ENCODE peak calls at places on chromosomes 2 and 18, in five cellular contexts. One of them, this sample, is unnamed.

GRCh38 chr2:239326831-239327535 is 73.8 kb downstream of the HDAC4 start:
- DNase-seq in stimulated activated CD4-positive, alpha-beta T cell treated with anti-CD3 and anti-CD28 coated beads, Interleukin-2, amount 100 ng/mL, for 24 hours: peak; percentile 68
- DNase-seq in activated naive CD8-positive, alpha-beta T cell treated with anti-CD3 and anti-CD28 coated beads, Interleukin-2, amount 10 ng/mL, durations not matched to agents 7 days and 5 days: peak; percentile 72
- DNase-seq in activated CD4-positive, alpha-beta T cell treated with anti-CD3 and anti-CD28 coated beads, Interleukin-2, amount 50 U/mL, for 4 hours: peak; percentile 69
- DNase-seq in GM23248: no peak
- DNase-seq in this sample: peak; percentile 71

GRCh38 chr2:231362785-231363184 is 32.7 kb upstream of the B3GNT7 start:
- DNase-seq in stimulated activated CD4-positive, alpha-beta T cell treated with anti-CD3 and anti-CD28 coated beads, Interleukin-2, amount 100 ng/mL, for 24 hours: no peak
- DNase-seq in activated naive CD8-positive, alpha-beta T cell treated with anti-CD3 and anti-CD28 coated beads, Interleukin-2, amount 10 ng/mL, durations not matched to agents 7 days and 5 days: no peak
- DNase-seq in activated CD4-positive, alpha-beta T cell treated with anti-CD3 and anti-CD28 coated beads, Interleukin-2, amount 50 U/mL, for 4 hours: no peak
- DNase-seq in GM23248: no peak
- DNase-seq in this sample: no peak

GRCh38 chr2:39033980-39034379 is 86.9 kb downstream of the SOS1 start:
- DNase-seq in stimulated activated CD4-positive, alpha-beta T cell treated with anti-CD3 and anti-CD28 coated beads, Interleukin-2, amount 100 ng/mL, for 24 hours: no peak
- DNase-seq in activated naive CD8-positive, alpha-beta T cell treated with anti-CD3 and anti-CD28 coated beads, Interleukin-2, amount 10 ng/mL, durations not matched to agents 7 days and 5 days: no peak
- DNase-seq in activated CD4-positive, alpha-beta T cell treated with anti-CD3 and anti-CD28 coated beads, Interleukin-2, amount 50 U/mL, for 4 hours: no peak
- DNase-seq in GM23248: peak; percentile 61
- DNase-seq in this sample: no peak

GRCh38 chr18:48640566-48641270 is 101.9 kb downstream of the CTIF start:
- DNase-seq in stimulated activated CD4-positive, alpha-beta T cell treated with anti-CD3 and anti-CD28 coated beads, Interleukin-2, amount 100 ng/mL, for 24 hours: no peak
- DNase-seq in activated naive CD8-positive, alpha-beta T cell treated with anti-CD3 and anti-CD28 coated beads, Interleukin-2, amount 10 ng/mL, durations not matched to agents 7 days and 5 days: no peak
- DNase-seq in activated CD4-positive, alpha-beta T cell treated with anti-CD3 and anti-CD28 coated beads, Interleukin-2, amount 50 U/mL, for 4 hours: no peak
- DNase-seq in GM23248: peak; percentile 54
- DNase-seq in this sample: no peak

GRCh38 chr2:126778561-126779285 is 120.0 kb upstream of the TEX51 start:
- DNase-seq in stimulated activated CD4-positive, alpha-beta T cell treated with anti-CD3 and anti-CD28 coated beads, Interleukin-2, amount 100 ng/mL, for 24 hours: no peak
- DNase-seq in activated naive CD8-positive, alpha-beta T cell treated with anti-CD3 and anti-CD28 coated beads, Interleukin-2, amount 10 ng/mL, durations not matched to agents 7 days and 5 days: no peak
- DNase-seq in activated CD4-positive, alpha-beta T cell treated with anti-CD3 and anti-CD28 coated beads, Interleukin-2, amount 50 U/mL, for 4 hours: no peak
- DNase-seq in GM23248: no peak
- DNase-seq in this sample: no peak

GRCh38 chr2:12325806-12326205 is 390.9 kb upstream of the TRIB2 start:
- DNase-seq in stimulated activated CD4-positive, alpha-beta T cell treated with anti-CD3 and anti-CD28 coated beads, Interleukin-2, amount 100 ng/mL, for 24 hours: no peak
- DNase-seq in activated naive CD8-positive, alpha-beta T cell treated with anti-CD3 and anti-CD28 coated beads, Interleukin-2, amount 10 ng/mL, durations not matched to agents 7 days and 5 days: no peak
- DNase-seq in activated CD4-positive, alpha-beta T cell treated with anti-CD3 and anti-CD28 coated beads, Interleukin-2, amount 50 U/mL, for 4 hours: no peak
- DNase-seq in GM23248: no peak
- DNase-seq in this sample: no peak

GRCh38 chr2:28821295-28821958 is 10.8 kb downstream of the SPDYA start:
- DNase-seq in stimulated activated CD4-positive, alpha-beta T cell treated with anti-CD3 and anti-CD28 coated beads, Interleukin-2, amount 100 ng/mL, for 24 hours: peak; percentile 46
- DNase-seq in activated naive CD8-positive, alpha-beta T cell treated with anti-CD3 and anti-CD28 coated beads, Interleukin-2, amount 10 ng/mL, durations not matched to agents 7 days and 5 days: no peak
- DNase-seq in activated CD4-positive, alpha-beta T cell treated with anti-CD3 and anti-CD28 coated beads, Interleukin-2, amount 50 U/mL, for 4 hours: peak; percentile 47
- DNase-seq in GM23248: peak; percentile 51
- DNase-seq in this sample: peak; percentile 33

GRCh38 chr2:241844066-241844728 is 14.5 kb downstream of the PDCD1 start:
- DNase-seq in stimulated activated CD4-positive, alpha-beta T cell treated with anti-CD3 and anti-CD28 coated beads, Interleukin-2, amount 100 ng/mL, for 24 hours: peak; percentile 94
- DNase-seq in activated naive CD8-positive, alpha-beta T cell treated with anti-CD3 and anti-CD28 coated beads, Interleukin-2, amount 10 ng/mL, durations not matched to agents 7 days and 5 days: peak; percentile 84
- DNase-seq in activated CD4-positive, alpha-beta T cell treated with anti-CD3 and anti-CD28 coated beads, Interleukin-2, amount 50 U/mL, for 4 hours: peak; percentile 75
- DNase-seq in GM23248: peak; percentile 86
- DNase-seq in this sample: peak; percentile 85

GRCh38 chr18:9943311-9943710 is 29.5 kb downstream of the VAPA start:
- DNase-seq in stimulated activated CD4-positive, alpha-beta T cell treated with anti-CD3 and anti-CD28 coated beads, Interleukin-2, amount 100 ng/mL, for 24 hours: no peak
- DNase-seq in activated naive CD8-positive, alpha-beta T cell treated with anti-CD3 and anti-CD28 coated beads, Interleukin-2, amount 10 ng/mL, durations not matched to agents 7 days and 5 days: no peak
- DNase-seq in activated CD4-positive, alpha-beta T cell treated with anti-CD3 and anti-CD28 coated beads, Interleukin-2, amount 50 U/mL, for 4 hours: no peak
- DNase-seq in GM23248: no peak
- DNase-seq in this sample: no peak